ENCODE peak calls at places on chromosomes 3 and 15, in four cellular contexts. H is HFFc6, R is BE2C, U is PC-3. Q is an unnamed sample.
A peak's percentile ranks its signal among the peaks of the same experiment; 100 is the strongest.

GRCh38 chr15:81229596-81229995 is 32.9 kb downstream of the IL16 start:
- DNase-seq in R (no peak), H (no peak), U (no peak), Q (no peak)

GRCh38 chr15:50971542-50971941 is 63.1 kb downstream of the AP4E1 start:
- DNase-seq in U (no peak), R (no peak), H (no peak), Q (no peak)

GRCh38 chr15:101044625-101045235 is 125.6 kb downstream of the LRRK1 start:
- DNase-seq in R (peak; percentile 1), U (no peak), H (no peak), Q (no peak)

GRCh38 chr15:40769310-40770146 is at the start of gene C15orf62:
- DNase-seq in R (peak; percentile 79), H (no peak), U (peak; percentile 84), Q (peak; percentile 81)

GRCh38 chr15:35741881-35742280 is 195.9 kb upstream of the DPH6 start:
- DNase-seq in U (no peak), H (no peak), R (no peak), Q (no peak)

GRCh38 chr3:192930585-192930984 is 12.9 kb upstream of the MB21D2 start:
- DNase-seq in H (no peak), U (peak; percentile 52), R (no peak), Q (no peak)

GRCh38 chr3:156816794-156817741 is 9.1 kb upstream of the LEKR1 start:
- DNase-seq in U (peak; percentile 95), H (peak; percentile 84), R (peak; percentile 79), Q (peak; percentile 86)

GRCh38 chr3:38031022-38031994 is 1.9 kb upstream of the PLCD1 start:
- DNase-seq in U (peak; percentile 93), H (peak; percentile 53), R (no peak), Q (no peak)

GRCh38 chr3:193335031-193335430 is 43.5 kb downstream of the ATP13A5 start:
- DNase-seq in U (peak; percentile 50), R (no peak), H (no peak), Q (no peak)

GRCh38 chr3:132017137-132017536 is 17.7 kb downstream of the CPNE4 start:
- DNase-seq in U (no peak), H (no peak), R (no peak), Q (no peak)

GRCh38 chr3:124935264-124935663 is 713 bp upstream of the MUC13 start:
- DNase-seq in H (no peak), U (no peak), R (no peak), Q (peak; percentile 23)

GRCh38 chr3:113685124-113685523 is 11.3 kb downstream of the USF3 start:
- DNase-seq in U (no peak), H (no peak), R (no peak), Q (no peak)

GRCh38 chr15:71532994-71533393 is 277.4 kb upstream of the NR2E3 start:
- DNase-seq in U (peak; percentile 82), H (peak; percentile 22), R (peak; percentile 18), Q (peak; percentile 9)

GRCh38 chr15:33547876-33548275 is 237.1 kb downstream of the RYR3 start:
- DNase-seq in H (peak; percentile 19), U (peak; percentile 63), R (no peak), Q (no peak)

GRCh38 chr3:188439080-188439479 is 285.1 kb downstream of the LPP start:
- DNase-seq in U (no peak), H (no peak), R (no peak), Q (peak; percentile 27)

GRCh38 chr3:185175370-185175987 is 22.6 kb upstream of the C3orf70 start:
- DNase-seq in R (peak; percentile 73), U (no peak), H (no peak), Q (peak; percentile 40)

GRCh38 chr3:114745322-114746240 is 401.5 kb downstream of the ZBTB20 start:
- DNase-seq in U (peak; percentile 42), R (no peak), H (peak; percentile 62), Q (no peak)

GRCh38 chr3:193016437-193016887 is 98.8 kb upstream of the MB21D2 start:
- DNase-seq in R (no peak), H (peak; percentile 10), U (peak; percentile 41), Q (no peak)

GRCh38 chr15:63446260-63446659 is 58.1 kb upstream of the USP3 start:
- DNase-seq in R (no peak), H (no peak), U (no peak), Q (no peak)

GRCh38 chr3:168801792-168802191 is 706.1 kb upstream of the GOLIM4 start:
- DNase-seq in H (peak; percentile 66), R (no peak), U (peak; percentile 76), Q (no peak)

GRCh38 chr15:63111481-63111880 is 10.2 kb upstream of the LACTB start:
- DNase-seq in R (no peak), U (no peak), H (no peak), Q (no peak)

GRCh38 chr3:77887611-77888010 is 847.7 kb downstream of the ROBO2 start:
- DNase-seq in H (no peak), R (no peak), U (no peak), Q (no peak)

GRCh38 chr3:9014189-9014588 is 50.9 kb upstream of the RAD18 start:
- DNase-seq in H (peak; percentile 12), U (peak; percentile 12), R (no peak), Q (no peak)

GRCh38 chr3:27681249-27681748 is 40.8 kb downstream of the EOMES start:
- DNase-seq in H (peak; percentile 64), R (peak; percentile 27), U (peak; percentile 82), Q (peak; percentile 60)

GRCh38 chr3:36881735-36882134 is 63.1 kb downstream of the TRANK1 start:
- DNase-seq in U (no peak), H (no peak), R (no peak), Q (no peak)

GRCh38 chr15:34366271-34367043 is 539 bp downstream of the LPCAT4 start:
- DNase-seq in U (peak; percentile 84), H (no peak), R (peak; percentile 75), Q (peak; percentile 66)

GRCh38 chr3:10417849-10418248 is 87.5 kb downstream of the ATP2B2 start:
- DNase-seq in U (peak; percentile 11), H (peak; percentile 28), R (no peak), Q (peak; percentile 40)

GRCh38 chr3:194369522-194370279 is at the start of gene LRRC15:
- DNase-seq in R (no peak), H (peak; percentile 74), U (peak; percentile 70), Q (no peak)

GRCh38 chr3:36943601-36944000 is 1.3 kb downstream of the TRANK1 start:
- DNase-seq in R (no peak), H (no peak), U (no peak), Q (no peak)

GRCh38 chr3:87771338-87772059 is 287.3 kb downstream of the CGGBP1 start:
- DNase-seq in R (peak; percentile 21), U (peak; percentile 62), H (peak; percentile 68), Q (peak; percentile 26)

GRCh38 chr3:128270559-128271492 is 117.5 kb downstream of the EEFSEC start:
- DNase-seq in H (no peak), U (no peak), R (no peak), Q (no peak)

GRCh38 chr3:53192608-53193007 is 31.6 kb downstream of the PRKCD start:
- DNase-seq in H (no peak), U (no peak), R (no peak), Q (no peak)

GRCh38 chr3:110933786-110934415 is 137.7 kb upstream of the NECTIN3 start:
- DNase-seq in H (peak; percentile 22), R (no peak), U (peak; percentile 52), Q (no peak)

GRCh38 chr15:77904901-77905300 is 172.6 kb downstream of the TBC1D2B start:
- DNase-seq in H (no peak), R (peak; percentile 5), U (no peak), Q (no peak)

DNA sequence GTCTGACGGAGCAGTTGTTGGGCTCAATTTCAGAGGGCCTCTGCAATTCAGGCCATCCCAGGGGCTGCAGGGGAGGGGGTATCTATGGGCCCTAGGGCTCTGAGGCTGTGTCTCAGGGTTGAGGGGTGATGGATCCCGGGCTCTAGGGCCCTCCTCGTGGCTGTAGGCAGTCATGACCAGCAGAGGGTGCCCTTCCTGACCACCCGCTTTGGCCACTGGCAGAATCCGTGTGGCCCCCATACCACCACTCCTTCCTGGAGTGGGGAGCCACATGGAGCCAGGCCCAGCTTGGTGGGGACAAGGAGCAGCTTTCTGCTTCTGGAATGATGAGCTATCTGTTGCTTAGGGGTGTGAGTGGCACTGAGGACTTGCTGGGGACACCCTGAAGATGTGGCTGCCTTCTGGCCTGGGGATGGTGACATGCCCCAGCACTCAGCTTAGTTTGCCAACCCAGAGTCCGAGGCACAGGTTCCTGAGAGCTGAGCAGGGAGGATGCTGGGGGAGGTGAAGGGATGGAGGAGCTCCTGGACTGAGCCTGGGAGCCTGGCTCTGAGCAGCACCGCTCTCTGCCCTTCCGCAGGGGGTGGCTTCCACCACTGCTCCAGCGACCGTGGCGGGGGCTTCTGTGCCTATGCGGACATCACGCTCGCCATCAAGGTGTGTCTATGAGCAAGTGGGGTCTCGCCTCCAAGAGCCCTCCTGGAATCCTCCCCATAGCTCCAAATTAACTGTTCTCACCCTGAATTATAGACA is 20.2 kb downstream of the HDAC11 start:
- DNase-seq in H (no peak), R (peak; percentile 35), U (peak; percentile 39), Q (peak; percentile 63)
- TF ChIP-seq CTCF in H (peak; percentile 83), R (peak; percentile 46), U (peak; percentile 80), Q (peak; percentile 63)

DNA sequence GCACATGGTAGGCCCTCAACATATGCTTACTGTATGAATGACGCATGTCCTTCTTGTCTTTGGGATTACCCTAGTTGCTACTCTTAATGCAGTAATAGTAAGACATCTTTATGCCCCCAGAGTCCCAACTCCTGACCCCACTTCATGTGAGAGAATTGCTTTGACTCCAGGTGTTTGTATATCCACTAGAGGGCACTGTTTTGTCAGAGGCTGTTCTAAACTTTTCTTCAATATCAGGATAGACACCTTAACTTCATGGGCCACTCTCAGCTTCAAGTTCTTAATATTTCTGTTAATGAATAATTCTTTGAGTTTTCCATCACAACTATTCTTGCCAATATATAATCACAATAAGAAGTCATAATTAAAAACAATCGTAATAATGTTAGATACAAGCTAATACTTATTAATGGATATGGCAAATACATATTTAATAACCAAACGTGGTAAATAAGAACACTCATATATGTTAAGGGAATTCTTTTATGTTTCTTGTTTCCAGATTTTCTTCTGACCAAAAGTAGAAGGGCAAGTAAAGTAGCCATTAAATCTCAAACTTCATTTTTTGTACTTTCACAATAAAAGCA is 337.2 kb upstream of the DNAJC19 start:
- DNase-seq in U (peak; percentile 51), R (peak; percentile 22), H (no peak), Q (peak; percentile 28)
- TF ChIP-seq CTCF in U (peak; percentile 84), R (peak; percentile 83), H (peak; percentile 64), Q (peak; percentile 65)

GRCh38 chr3:126287536-126288181 is 69.5 kb downstream of the KLF15 start:
- DNase-seq in R (peak; percentile 79), U (no peak), H (peak; percentile 41), Q (no peak)
- TF ChIP-seq CTCF in R (no peak), U (no peak), H (no peak), Q (no peak)

GRCh38 chr3:14148041-14148985 is 23.5 kb downstream of the TMEM43 start:
- DNase-seq in U (no peak), H (no peak), R (peak; percentile 52), Q (no peak)
- TF ChIP-seq CTCF in U (no peak), H (peak; percentile 34), R (peak; percentile 43), Q (no peak)